ENCODE peak calls at places on chromosomes 5 and 9, in seven cellular contexts. W is ascending aorta, M is activated B cell treated with CpG ODN at 0.5 μM for 24 hours, G is AG09319, K is left ventricle myocardium inferior, O is astrocyte of the spinal cord, N is tibial artery. Q is an unnamed sample.
A peak's percentile ranks its signal among the peaks of the same experiment; 100 is the strongest.

GRCh38 chr5:149166128-149166527 is 24.8 kb downstream of the ABLIM3 start:
- DNase-seq in W (no peak), M (no peak), G (no peak), K (no peak), O (no peak), N (no peak), Q (no peak)

GRCh38 chr5:143170104-143170503 is 233.4 kb downstream of the NR3C1 start:
- DNase-seq in W (no peak), M (no peak), G (no peak), K (no peak), O (no peak), N (no peak), Q (no peak)

GRCh38 chr5:9069650-9070049 is 476.2 kb downstream of the SEMA5A start:
- DNase-seq in W (no peak), M (no peak), G (no peak), K (no peak), O (no peak), N (no peak), Q (no peak)

GRCh38 chr5:14502291-14502690 is 79.3 kb upstream of the OTULINL start:
- DNase-seq in W (no peak), M (no peak), G (no peak), K (no peak), O (no peak), N (no peak), Q (no peak)

GRCh38 chr9:83505282-83505681 is 32.9 kb downstream of the FRMD3 start:
- DNase-seq in W (no peak), M (no peak), G (no peak), K (no peak), O (no peak), N (no peak), Q (no peak)

GRCh38 chr5:88952344-88952743 is 69.4 kb upstream of the MEF2C start:
- DNase-seq in W (no peak), M (no peak), G (no peak), K (no peak), O (peak; percentile 30), N (no peak), Q (no peak)

GRCh38 chr5:55062039-55062779 is 38.2 kb downstream of the GZMK start:
- DNase-seq in W (no peak), M (no peak), G (no peak), K (no peak), O (no peak), N (no peak), Q (no peak)

GRCh38 chr9:116020801-116021200 is 132.8 kb upstream of the PAPPA start:
- DNase-seq in W (no peak), M (no peak), G (no peak), K (no peak), O (no peak), N (no peak), Q (no peak)

GRCh38 chr9:14068690-14069089 is 245.3 kb downstream of the NFIB start:
- DNase-seq in W (no peak), M (no peak), G (no peak), K (no peak), O (no peak), N (no peak), Q (no peak)

GRCh38 chr9:131165523-131165922 is 40.1 kb downstream of the NUP214 start:
- DNase-seq in W (no peak), M (no peak), G (no peak), K (no peak), O (no peak), N (no peak), Q (no peak)

DNA sequence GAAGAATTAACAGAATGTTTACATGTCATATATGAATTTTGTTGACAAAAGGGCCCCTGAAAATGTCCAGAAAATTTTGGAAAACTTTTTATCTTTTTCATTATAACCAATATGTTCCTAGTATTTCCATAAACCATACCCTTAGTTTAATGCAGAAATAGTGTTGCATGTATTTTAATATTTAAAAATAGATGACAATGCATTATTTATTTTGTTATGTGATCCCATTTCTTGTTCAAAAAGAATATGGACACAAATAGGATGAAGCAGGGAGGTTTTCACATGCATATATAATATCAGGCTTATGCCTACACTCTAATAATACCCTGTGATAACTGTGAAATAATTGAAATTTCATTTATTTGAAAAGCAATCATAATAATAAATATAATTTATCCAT is 500.5 kb downstream of the CDH18 start:
- DNase-seq in W (no peak), M (no peak), G (no peak), K (no peak), O (no peak), N (no peak), Q (no peak)
- TF ChIP-seq CTCF in W (no peak), M (no peak), G (no peak), K (no peak), O (no peak), N (no peak), Q (no peak)

GRCh38 chr5:130476325-130476724 is 572.1 kb downstream of the CHSY3 start:
- DNase-seq in W (no peak), M (no peak), G (no peak), K (no peak), O (no peak), N (no peak), Q (no peak)

GRCh38 chr5:130479045-130479804 is 575.0 kb downstream of the CHSY3 start:
- DNase-seq in W (no peak), M (no peak), G (no peak), K (no peak), O (no peak), N (no peak), Q (no peak)
- TF ChIP-seq CTCF in W (no peak), M (no peak), G (no peak), K (no peak), O (no peak), N (no peak), Q (no peak)

DNA sequence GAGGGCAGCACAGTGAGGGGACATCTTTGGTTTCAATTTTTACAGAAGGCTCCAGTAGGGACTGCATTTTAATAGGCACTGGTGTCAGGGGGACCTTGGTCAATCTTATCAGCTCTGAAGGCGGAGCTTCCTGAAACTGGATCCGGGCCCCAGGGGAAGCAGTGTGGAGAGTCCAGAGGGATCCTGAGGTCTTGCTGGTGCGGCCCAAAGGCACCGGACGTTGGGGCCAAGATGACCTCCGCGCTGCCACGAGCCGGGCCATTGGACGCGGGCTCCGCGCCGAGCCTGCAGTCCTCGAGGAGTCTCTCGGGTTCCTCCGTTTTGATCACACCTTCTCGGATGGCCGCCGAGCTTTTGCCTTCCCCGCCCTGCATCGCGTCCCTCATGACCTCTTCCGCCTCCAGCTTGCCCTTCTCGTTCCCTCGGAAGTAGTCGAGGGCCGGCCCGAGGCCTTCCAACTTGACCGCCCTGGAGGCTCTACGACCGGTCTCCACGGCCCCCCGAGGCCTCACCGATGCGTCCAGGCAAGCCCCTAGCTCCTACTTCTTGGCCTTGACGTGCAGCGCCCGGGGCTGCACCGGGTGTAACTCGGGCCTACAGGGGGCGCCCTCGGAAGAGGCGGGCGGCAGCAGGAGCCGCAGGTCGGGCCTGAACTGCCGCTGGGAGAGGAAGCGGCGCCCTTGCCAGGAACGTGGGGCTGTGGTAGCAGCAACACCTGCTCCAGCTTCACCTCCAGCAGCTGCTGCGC is 18.8 kb downstream of the C5orf52 start:
- DNase-seq in W (no peak), M (no peak), G (no peak), K (no peak), O (no peak), N (no peak), Q (no peak)
- TF ChIP-seq CTCF in W (no peak), M (no peak), G (no peak), K (no peak), O (peak; percentile 26), N (no peak), Q (no peak)

GRCh38 chr9:91949293-91949945 is 609 bp downstream of the ROR2 start:
- DNase-seq in W (no peak), M (no peak), G (no peak), K (no peak), O (no peak), N (no peak), Q (peak; percentile 28)

GRCh38 chr9:91949946-91950664 is at the start of gene ROR2:
- DNase-seq in W (peak; percentile 68), M (peak; percentile 42), G (no peak), K (peak; percentile 67), O (peak; percentile 35), N (no peak), Q (peak; percentile 91)

GRCh38 chr9:91946825-91947224 is 3.2 kb downstream of the ROR2 start:
- DNase-seq in W (no peak), M (no peak), G (no peak), K (no peak), O (no peak), N (no peak), Q (no peak)

GRCh38 chr9:91948061-91948422 is 2.0 kb downstream of the ROR2 start:
- DNase-seq in W (no peak), M (no peak), G (no peak), K (no peak), O (no peak), N (no peak), Q (no peak)

DNA sequence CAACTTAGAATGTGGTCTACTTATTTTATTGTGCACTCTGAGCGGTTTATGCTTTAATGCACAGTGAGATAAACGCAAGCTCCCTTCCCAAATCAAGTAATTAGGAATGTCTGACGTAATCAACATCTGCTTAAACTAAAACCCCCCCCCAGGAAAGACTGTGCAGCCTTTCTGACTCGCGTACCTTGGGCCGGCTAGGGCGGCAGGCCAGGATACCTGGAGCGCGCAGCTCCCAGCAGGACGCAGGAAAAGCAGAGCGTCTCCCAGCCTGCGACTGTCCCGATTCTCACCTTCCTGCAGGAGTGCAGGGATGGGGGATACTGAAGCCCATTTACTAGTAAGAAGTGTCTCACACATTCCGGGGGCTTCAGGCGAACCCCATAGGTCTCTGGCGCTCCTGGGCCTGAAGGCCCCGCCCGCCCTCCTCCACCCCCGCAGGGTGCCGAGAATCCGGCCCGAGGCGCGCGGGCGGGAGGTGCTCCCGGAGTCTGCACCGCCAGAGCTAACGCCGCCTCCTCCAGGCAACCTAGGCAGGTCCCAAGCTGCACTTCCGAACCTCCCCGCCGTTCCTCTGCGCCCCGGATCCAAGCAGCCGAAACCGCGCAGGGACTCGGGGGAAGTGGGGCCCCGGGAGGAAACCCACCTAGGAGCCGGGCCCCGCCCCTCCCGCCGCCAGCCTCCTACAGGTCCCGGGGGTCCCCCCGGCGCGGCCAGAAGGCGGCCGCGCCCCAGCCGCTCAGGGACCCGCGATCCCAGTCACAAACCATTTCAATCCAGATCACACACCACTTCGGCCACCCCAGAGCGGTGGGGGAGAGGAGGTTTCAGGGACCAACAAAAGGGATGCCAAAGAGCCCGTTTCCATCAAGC is 1.4 kb downstream of the ROR2 start:
- DNase-seq in W (peak; percentile 64), M (no peak), G (no peak), K (peak; percentile 25), O (no peak), N (no peak), Q (peak; percentile 70)
- TF ChIP-seq CTCF in W (no peak), M (no peak), G (no peak), K (peak; percentile 36), O (peak; percentile 17), N (no peak), Q (peak; percentile 52)

DNA sequence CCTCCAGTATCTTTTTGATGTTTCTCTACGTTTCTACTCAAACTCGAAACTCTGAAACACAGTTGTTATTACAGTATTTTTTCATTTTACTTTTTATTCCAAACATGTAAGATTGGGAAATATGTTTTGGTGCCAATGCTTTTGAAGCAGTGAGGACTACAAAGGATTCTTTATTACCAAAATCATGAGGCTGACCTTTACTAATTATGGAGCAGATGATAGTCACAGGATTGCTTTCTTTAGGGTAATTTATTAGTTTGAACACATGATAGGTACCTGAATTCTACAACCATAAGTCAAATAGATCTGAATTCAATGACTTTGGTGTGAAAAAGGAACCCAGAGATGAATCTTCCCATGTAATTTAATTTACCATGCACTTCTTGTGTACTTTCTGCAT is 2015.1 kb upstream of the C9orf72 start:
- DNase-seq in W (no peak), M (no peak), G (no peak), K (no peak), O (no peak), N (no peak), Q (no peak)
- TF ChIP-seq CTCF in W (no peak), M (no peak), G (no peak), K (no peak), O (no peak), N (no peak), Q (no peak)